ENCODE peak calls at places on chromosomes 1 and 21, in seven cellular contexts. Q is CD4-positive, CD25-positive, alpha-beta regulatory T cell; X is CD8-positive, alpha-beta T cell; J is endodermal cell; M is GM23338; H is right cardiac atrium; W is cardiac muscle cell. Z is an unnamed sample. For H3K4me1, the result is how much of the 10 kb centered on the place peaks cover.

GRCh38 chr1:234918216-234918841 is 210.3 kb downstream of the TOMM20 start:
- DNase-seq in Q (no peak), X (no peak), J (no peak), M (peak), H (peak), W (no peak), Z (no peak)

GRCh38 chr1:77406661-77407060 is 124.8 kb downstream of the AK5 start:
- DNase-seq in Q (no peak), X (no peak), J (no peak), M (no peak), H (no peak), W (no peak), Z (no peak)

GRCh38 chr1:40948741-40949528 is 30.6 kb upstream of the CTPS1 start:
- DNase-seq in Q (peak), X (peak), J (peak), M (peak), H (no peak), W (peak), Z (no peak)

GRCh38 chr21:34072145-34073031 is 990 bp upstream of the MRPS6 start:
- DNase-seq in Q (no peak), X (no peak), J (no peak), M (no peak), H (no peak), W (no peak), Z (no peak)

GRCh38 chr1:241972703-241973375 is 15.3 kb downstream of the BECN2 start:
- DNase-seq in Q (no peak), X (no peak), J (peak), M (peak), H (no peak), W (peak), Z (no peak)

GRCh38 chr1:14441302-14441741 is 157.2 kb upstream of the KAZN start:
- DNase-seq in Q (no peak), X (no peak), J (no peak), M (no peak), H (no peak), W (no peak), Z (no peak)

GRCh38 chr1:179541774-179542173 is 34.0 kb downstream of the NPHS2 start:
- DNase-seq in Q (no peak), X (no peak), J (no peak), M (no peak), H (no peak), W (no peak), Z (no peak)

GRCh38 chr1:218642033-218642954 is 297.2 kb downstream of the TGFB2 start:
- DNase-seq in Q (no peak), X (no peak), J (no peak), M (no peak), H (peak), W (no peak), Z (no peak)

GRCh38 chr1:237012789-237013383 is 8.6 kb upstream of the MT1HL1 start:
- DNase-seq in Q (no peak), X (no peak), J (no peak), M (no peak), H (peak), W (no peak), Z (no peak)

GRCh38 chr21:35882791-35883240 is 177.5 kb downstream of the SETD4 start:
- DNase-seq in Q (no peak), X (no peak), J (no peak), M (peak), H (no peak), W (no peak), Z (no peak)

GRCh38 chr1:216178266-216178665 is 245.0 kb downstream of the USH2A start:
- DNase-seq in Q (no peak), X (no peak), J (no peak), M (no peak), H (no peak), W (no peak), Z (no peak)

GRCh38 chr1:108813326-108813725 is 43.6 kb downstream of the AKNAD1 start:
- DNase-seq in Q (no peak), X (no peak), J (no peak), M (no peak), H (no peak), W (no peak), Z (no peak)

GRCh38 chr21:15631342-15631741 is 98.4 kb upstream of the USP25 start:
- DNase-seq in Q (no peak), X (no peak), J (no peak), M (no peak), H (no peak), W (no peak), Z (no peak)

GRCh38 chr1:94969137-94969536 is 42.2 kb upstream of the CNN3 start:
- DNase-seq in Q (no peak), X (no peak), J (no peak), M (no peak), H (no peak), W (no peak), Z (no peak)

GRCh38 chr1:197918815-197919522 is 1.8 kb downstream of the LHX9 start:
- DNase-seq in Q (no peak), X (no peak), J (no peak), M (no peak), H (peak), W (no peak), Z (no peak)

GRCh38 chr1:227961651-227962050 is 13.9 kb upstream of the WNT9A start:
- DNase-seq in Q (no peak), X (no peak), J (peak), M (no peak), H (no peak), W (no peak), Z (no peak)

GRCh38 chr1:161954466-161954865 is 69.2 kb downstream of the OLFML2B start:
- DNase-seq in Q (no peak), X (no peak), J (no peak), M (no peak), H (no peak), W (no peak), Z (no peak)

GRCh38 chr1:37673920-37674319 is 18.4 kb upstream of the CDCA8 start:
- DNase-seq in Q (peak), X (no peak), J (peak), M (peak), H (no peak), W (no peak), Z (peak)

GRCh38 chr1:67135354-67135753 is 584 bp upstream of the C1orf141 start:
- DNase-seq in Q (no peak), X (no peak), J (no peak), M (no peak), H (no peak), W (no peak), Z (no peak)

GRCh38 chr1:30837653-30838052 is 70.9 kb downstream of the SDC3 start:
- DNase-seq in Q (no peak), X (no peak), J (peak), M (no peak), H (no peak), W (no peak), Z (no peak)

GRCh38 chr1:104125226-104125625 is 375.5 kb downstream of the AMY1C start:
- DNase-seq in Q (no peak), X (no peak), J (no peak), M (no peak), H (no peak), W (no peak), Z (no peak)

GRCh38 chr1:50332941-50333594 is 90.2 kb downstream of the DMRTA2 start:
- DNase-seq in Q (peak), X (no peak), J (peak), M (peak), H (peak), W (peak), Z (peak)

GRCh38 chr1:41589395-41589794 is 104.9 kb upstream of the EDN2 start:
- DNase-seq in Q (no peak), X (no peak), J (peak), M (no peak), H (no peak), W (no peak), Z (peak)

GRCh38 chr1:64608015-64608650 is 136.7 kb upstream of the RAVER2 start:
- DNase-seq in Q (no peak), X (no peak), J (no peak), M (no peak), H (no peak), W (no peak), Z (no peak)

GRCh38 chr1:232416026-232416568 is 213.8 kb downstream of the SIPA1L2 start:
- DNase-seq in Q (no peak), X (no peak), J (no peak), M (no peak), H (no peak), W (no peak), Z (no peak)

GRCh38 chr1:160981584-160982411 is 27.2 kb upstream of the ITLN2 start:
- DNase-seq in Q (no peak), X (no peak), J (peak), M (peak), H (peak), W (no peak), Z (no peak)

GRCh38 chr1:221759436-221759835 is 17.5 kb upstream of the DUSP10 start:
- DNase-seq in Q (no peak), X (no peak), J (no peak), M (no peak), H (no peak), W (no peak), Z (no peak)

GRCh38 chr1:198624648-198624980 is 14.2 kb upstream of the PTPRC start:
- DNase-seq in Q (no peak), X (no peak), J (no peak), M (no peak), H (no peak), W (no peak), Z (no peak)

GRCh38 chr1:210687582-210688279 is 359.0 kb downstream of the HHAT start:
- DNase-seq in Q (no peak), X (no peak), J (no peak), M (no peak), H (no peak), W (no peak), Z (no peak)

GRCh38 chr1:182430263-182431068 is 19.5 kb upstream of the RGSL1 start:
- DNase-seq in Q (peak), X (no peak), J (no peak), M (no peak), H (no peak), W (no peak), Z (no peak)

GRCh38 chr1:3471356-3472087 is 17.1 kb downstream of the ARHGEF16 start:
- DNase-seq in Q (no peak), X (no peak), J (peak), M (peak), H (peak), W (peak), Z (no peak)

GRCh38 chr1:33654267-33654832 is 181.9 kb downstream of the ZSCAN20 start:
- DNase-seq in Q (no peak), X (no peak), J (peak), M (peak), H (no peak), W (peak), Z (no peak)

GRCh38 chr1:115412733-115413132 is 74.7 kb upstream of the NGF start:
- DNase-seq in Q (no peak), X (no peak), J (no peak), M (no peak), H (no peak), W (no peak), Z (no peak)

GRCh38 chr1:100400332-100400933 is 48.1 kb downstream of the CDC14A start:
- DNase-seq in Q (peak), X (peak), J (peak), M (peak), H (peak), W (no peak), Z (peak)

GRCh38 chr1:226657788-226658537 is 81.1 kb downstream of the ITPKB start:
- DNase-seq in Q (no peak), X (no peak), J (no peak), M (no peak), H (peak), W (no peak), Z (no peak)

GRCh38 chr1:233172201-233172600 is 123.3 kb downstream of the PCNX2 start:
- DNase-seq in Q (no peak), X (no peak), J (no peak), M (peak), H (no peak), W (no peak), Z (no peak)

GRCh38 chr1:31580513-31580870 is 4.2 kb downstream of the TINAGL1 start:
- DNase-seq in Q (no peak), X (no peak), J (peak), M (no peak), H (no peak), W (no peak), Z (no peak)

GRCh38 chr1:63713627-63714481 is 60.0 kb upstream of the ROR1 start:
- DNase-seq in Q (no peak), X (no peak), J (peak), M (no peak), H (no peak), W (peak), Z (no peak)

GRCh38 chr1:21614419-21615115 is 54.6 kb downstream of the RAP1GAP start:
- DNase-seq in Q (no peak), X (no peak), J (no peak), M (no peak), H (no peak), W (no peak), Z (no peak)
- H3K4me1 ChIP-seq in Q (under half), X (under half), J (under half), M (under half), H (under half), W (under half), Z (under half)

GRCh38 chr1:39269349-39269748 is 64.9 kb downstream of the MACF1 start:
- DNase-seq in Q (no peak), X (no peak), J (no peak), M (no peak), H (no peak), W (no peak), Z (no peak)
- H3K4me3 ChIP-seq in Q (no peak), X (no peak), J (no peak), M (peak), H (no peak), W (no peak), Z (no peak)

GRCh38 chr1:209215826-209216225 is 367.7 kb upstream of the CAMK1G start:
- DNase-seq in Q (no peak), X (no peak), J (peak), M (no peak), H (no peak), W (no peak), Z (no peak)

GRCh38 chr1:209218986-209219385 is 364.5 kb upstream of the CAMK1G start:
- DNase-seq in Q (no peak), X (no peak), J (no peak), M (no peak), H (no peak), W (no peak), Z (no peak)

GRCh38 chr1:209218113-209218512 is 365.4 kb upstream of the CAMK1G start:
- DNase-seq in Q (no peak), X (no peak), J (no peak), M (no peak), H (no peak), W (no peak), Z (no peak)

GRCh38 chr1:209208648-209209047 is 374.9 kb upstream of the CAMK1G start:
- DNase-seq in Q (no peak), X (no peak), J (no peak), M (no peak), H (no peak), W (no peak), Z (no peak)

GRCh38 chr1:209213989-209214388 is 369.5 kb upstream of the CAMK1G start:
- DNase-seq in Q (no peak), X (no peak), J (no peak), M (no peak), H (no peak), W (no peak), Z (no peak)
- H3K4me1 ChIP-seq in Q (under half), X (under half), J (under half), M (under half), H (under half), W (under half), Z (under half)

GRCh38 chr1:201481004-201481380 is 12.0 kb upstream of the PHLDA3 start:
- DNase-seq in Q (no peak), X (no peak), J (no peak), M (peak), H (peak), W (no peak), Z (no peak)

GRCh38 chr1:201483373-201483949 is 14.5 kb upstream of the PHLDA3 start:
- DNase-seq in Q (no peak), X (no peak), J (no peak), M (no peak), H (no peak), W (no peak), Z (no peak)

GRCh38 chr1:201482755-201483154 is 13.8 kb upstream of the PHLDA3 start:
- DNase-seq in Q (no peak), X (no peak), J (no peak), M (no peak), H (peak), W (no peak), Z (no peak)

GRCh38 chr1:201480231-201481003 is 11.4 kb upstream of the PHLDA3 start:
- DNase-seq in Q (peak), X (peak), J (peak), M (peak), H (peak), W (peak), Z (no peak)

GRCh38 chr1:201481761-201482493 is 12.9 kb upstream of the PHLDA3 start:
- DNase-seq in Q (peak), X (peak), J (peak), M (peak), H (peak), W (peak), Z (peak)
- H3K4me3 ChIP-seq in Q (no peak), X (peak), J (peak), M (peak), H (peak), W (peak), Z (peak)

GRCh38 chr1:6915999-6916565 is 130.8 kb downstream of the CAMTA1 start:
- DNase-seq in Q (no peak), X (no peak), J (no peak), M (no peak), H (no peak), W (no peak), Z (no peak)

GRCh38 chr1:6917067-6917466 is 131.8 kb downstream of the CAMTA1 start:
- DNase-seq in Q (no peak), X (no peak), J (no peak), M (no peak), H (no peak), W (no peak), Z (no peak)

GRCh38 chr1:6918286-6918907 is 133.1 kb downstream of the CAMTA1 start:
- DNase-seq in Q (no peak), X (no peak), J (no peak), M (no peak), H (no peak), W (no peak), Z (no peak)

GRCh38 chr1:6922096-6922931 is 137.1 kb downstream of the CAMTA1 start:
- DNase-seq in Q (no peak), X (no peak), J (no peak), M (no peak), H (peak), W (no peak), Z (no peak)

DNA sequence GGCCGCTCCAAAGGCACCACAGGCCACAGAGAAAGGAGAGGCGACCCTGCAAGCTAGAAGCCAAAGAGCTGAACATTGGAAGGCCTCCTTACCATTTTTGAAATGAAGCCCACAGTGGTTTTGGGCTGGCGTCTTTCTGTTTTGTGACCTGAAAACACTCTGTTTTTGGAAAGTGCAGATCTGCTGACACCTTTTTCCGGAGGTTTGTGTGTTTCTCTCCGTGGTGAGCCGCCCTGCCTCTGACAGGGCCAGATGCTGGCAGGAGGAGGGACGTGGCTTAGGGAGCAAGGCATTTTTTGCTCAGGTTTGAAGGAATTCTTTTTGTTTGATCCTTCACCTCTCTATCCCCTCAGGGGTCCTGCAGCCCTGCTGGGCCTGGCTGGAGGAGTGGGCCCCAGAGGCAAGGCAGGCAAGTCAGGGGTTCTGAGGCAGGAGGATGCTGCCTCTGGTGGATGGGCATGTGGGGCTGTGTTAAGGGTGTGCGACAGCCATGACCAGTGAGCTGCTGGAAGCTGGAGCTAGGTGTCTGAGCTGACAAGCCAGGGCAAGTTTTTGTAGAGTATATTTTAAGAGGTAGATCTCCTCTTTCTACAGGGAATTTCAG is 133.8 kb downstream of the CAMTA1 start:
- DNase-seq in Q (no peak), X (no peak), J (no peak), M (no peak), H (no peak), W (no peak), Z (no peak)
- H3K4me1 ChIP-seq in Q (under half), X (under half), J (under half), M (under half), H (under half), W (under half), Z (under half)

GRCh38 chr1:48249868-48250267 is 27.4 kb downstream of the SLC5A9 start:
- DNase-seq in Q (no peak), X (no peak), J (no peak), M (peak), H (no peak), W (no peak), Z (no peak)
- H3K4me3 ChIP-seq in Q (no peak), X (no peak), J (no peak), M (no peak), H (no peak), W (no peak), Z (no peak)

GRCh38 chr1:6969762-6970161 is 184.5 kb downstream of the CAMTA1 start:
- DNase-seq in Q (no peak), X (no peak), J (no peak), M (no peak), H (no peak), W (no peak), Z (no peak)
- H3K4me1 ChIP-seq in Q (under half), X (under half), J (under half), M (under half), H (under half), W (under half), Z (under half)

GRCh38 chr1:16153999-16154673 is 1.7 kb downstream of the EPHA2 start:
- DNase-seq in Q (no peak), X (no peak), J (peak), M (no peak), H (peak), W (no peak), Z (no peak)

GRCh38 chr1:16153110-16153998 is 2.5 kb downstream of the EPHA2 start:
- DNase-seq in Q (no peak), X (no peak), J (no peak), M (no peak), H (no peak), W (no peak), Z (no peak)

GRCh38 chr1:16151200-16151708 is 4.6 kb downstream of the EPHA2 start:
- DNase-seq in Q (no peak), X (no peak), J (peak), M (no peak), H (no peak), W (peak), Z (no peak)

GRCh38 chr1:16151985-16152384 is 3.9 kb downstream of the EPHA2 start:
- DNase-seq in Q (no peak), X (no peak), J (no peak), M (no peak), H (no peak), W (no peak), Z (no peak)

GRCh38 chr1:16152521-16153087 is 3.3 kb downstream of the EPHA2 start:
- DNase-seq in Q (no peak), X (no peak), J (peak), M (peak), H (peak), W (no peak), Z (no peak)
- H3K4me3 ChIP-seq in Q (no peak), X (no peak), J (peak), M (peak), H (no peak), W (no peak), Z (no peak)

DNA sequence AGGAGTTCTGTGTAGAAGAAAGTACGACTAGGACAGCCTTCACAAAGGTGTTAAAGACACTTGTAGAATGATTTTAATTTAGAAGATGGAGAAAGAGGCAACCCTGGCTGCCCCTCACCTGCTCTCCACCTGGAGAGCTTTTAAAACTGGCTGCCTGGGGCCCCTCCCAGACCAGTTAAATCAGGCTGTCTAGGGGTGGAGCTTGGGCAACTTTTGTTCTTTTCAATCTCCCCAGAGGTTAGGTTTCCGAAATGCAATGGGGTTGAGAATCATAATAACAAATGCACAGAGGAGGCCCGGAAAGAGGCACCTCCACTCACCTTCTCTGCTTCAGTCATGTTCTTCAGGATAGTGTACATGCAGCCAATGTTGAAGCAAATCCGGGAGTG is 429 bp downstream of the NCF2 start:
- DNase-seq in Q (no peak), X (no peak), J (no peak), M (no peak), H (no peak), W (no peak), Z (no peak)
- H3K4me1 ChIP-seq in Q (under half), X (under half), J (under half), M (under half), H (under half), W (under half), Z (under half)